ENCODE peak calls at places on chromosomes 1 and 21, in five cellular contexts. U is stomach, O is K562, R is dorsolateral prefrontal cortex, M is right lobe of liver. Y is an unnamed sample.

GRCh38 chr1:178055779-178056471 is 38.0 kb upstream of the RASAL2 start:
- DNase-seq in O (no peak), M (no peak), R (no peak), U (peak; percentile 32), Y (no peak)

GRCh38 chr1:94628174-94628843 is 86.8 kb upstream of the F3 start:
- DNase-seq in U (no peak), R (no peak), O (no peak), M (no peak), Y (no peak)

GRCh38 chr1:204650911-204651570 is 34.5 kb downstream of the LRRN2 start:
- DNase-seq in O (no peak), M (no peak), R (no peak), U (no peak), Y (no peak)

GRCh38 chr1:225881081-225882007 is 836 bp downstream of the TMEM63A start:
- DNase-seq in U (peak; percentile 71), O (peak; percentile 84), M (peak; percentile 64), R (no peak), Y (peak; percentile 49)

GRCh38 chr1:38451541-38451993 is 405.0 kb upstream of the POU3F1 start:
- DNase-seq in R (peak; percentile 67), U (no peak), M (no peak), O (no peak), Y (no peak)

GRCh38 chr1:197954718-197955418 is 37.7 kb downstream of the LHX9 start:
- DNase-seq in U (no peak), R (no peak), O (no peak), M (no peak), Y (no peak)

GRCh38 chr1:15507278-15507677 is 16.7 kb downstream of the CASP9 start:
- DNase-seq in M (no peak), R (no peak), U (no peak), O (no peak), Y (no peak)

GRCh38 chr1:203476223-203476622 is 617 bp downstream of the PRELP start:
- DNase-seq in M (no peak), R (no peak), O (no peak), U (no peak), Y (no peak)

GRCh38 chr1:115041654-115042053 is 12.0 kb downstream of the TSHB start:
- DNase-seq in M (no peak), O (no peak), R (no peak), U (no peak), Y (no peak)

GRCh38 chr21:35603471-35603870 is 456.9 kb downstream of the SETD4 start:
- DNase-seq in R (no peak), M (no peak), O (no peak), U (no peak), Y (no peak)

GRCh38 chr1:83064589-83065242 is 934.2 kb downstream of the TTLL7 start:
- DNase-seq in O (no peak), R (no peak), U (no peak), M (no peak), Y (no peak)

GRCh38 chr1:224213438-224214119 is 30.5 kb downstream of the DEGS1 start:
- DNase-seq in O (peak; percentile 60), M (no peak), R (no peak), U (peak; percentile 48), Y (peak; percentile 12)

GRCh38 chr1:22861764-22862440 is 110.8 kb downstream of the LACTBL1 start:
- DNase-seq in M (no peak), U (no peak), R (peak; percentile 64), O (peak; percentile 80), Y (peak; percentile 10)

GRCh38 chr1:88029142-88029541 is 654.9 kb upstream of the PKN2 start:
- DNase-seq in R (no peak), M (peak; percentile 29), U (no peak), O (no peak), Y (no peak)

GRCh38 chr1:36884029-36884701 is 150.2 kb downstream of the GRIK3 start:
- DNase-seq in R (peak; percentile 15), O (no peak), M (no peak), U (peak; percentile 9), Y (no peak)

GRCh38 chr1:57633055-57633454 is 209.2 kb upstream of the DAB1 start:
- DNase-seq in U (no peak), O (no peak), R (no peak), M (no peak), Y (no peak)

GRCh38 chr1:225471453-225472301 is 43.8 kb upstream of the LBR start:
- DNase-seq in R (peak; percentile 18), O (no peak), U (no peak), M (no peak), Y (no peak)

GRCh38 chr1:74245168-74245753 is 10.1 kb downstream of the TNNI3K start:
- DNase-seq in R (no peak), U (no peak), O (no peak), M (no peak), Y (no peak)